ENCODE peak calls at places on chromosomes 4 and X, in five cellular contexts. P is dorsolateral prefrontal cortex, J is fibroblast of mammary gland, G is endothelial cell, U is lung. Q is an unnamed sample.

GRCh38 chrX:136850441-136851175 is 29.9 kb downstream of the RBMX start:
- DNase-seq in P (no peak), J (peak; percentile 33), G (no peak), U (no peak), Q (no peak)

GRCh38 chrX:19840899-19841648 is 46.3 kb downstream of the SH3KBP1 start:
- DNase-seq in P (no peak), J (no peak), G (no peak), U (no peak), Q (no peak)

GRCh38 chr4:185255868-185256267 is 46.5 kb downstream of the SNX25 start:
- DNase-seq in P (no peak), J (no peak), G (no peak), U (no peak), Q (no peak)

GRCh38 chr4:69591374-69591773 is 48.1 kb downstream of the UGT2A2 start:
- DNase-seq in P (no peak), J (no peak), G (no peak), U (no peak), Q (no peak)

GRCh38 chrX:141468940-141469339 is 115.6 kb downstream of the SPANXA1 start:
- DNase-seq in P (no peak), J (peak; percentile 53), G (no peak), U (no peak), Q (no peak)

GRCh38 chr4:103091601-103092223 is 7.9 kb downstream of the BDH2 start:
- DNase-seq in P (no peak), J (peak; percentile 73), G (peak; percentile 34), U (no peak), Q (no peak)

GRCh38 chrX:40845331-40845911 is 110.1 kb upstream of the MED14 start:
- DNase-seq in P (no peak), J (peak; percentile 91), G (no peak), U (no peak), Q (no peak)

GRCh38 chrX:21656587-21657317 is 1.4 kb downstream of the KLHL34 start:
- DNase-seq in P (no peak), J (no peak), G (no peak), U (no peak), Q (peak; percentile 88)

GRCh38 chr4:7805533-7806079 is 134.1 kb downstream of the AFAP1 start:
- DNase-seq in P (no peak), J (peak; percentile 77), G (no peak), U (peak; percentile 89), Q (no peak)

GRCh38 chr4:54332577-54332976 is 103.5 kb downstream of the PDGFRA start:
- DNase-seq in P (no peak), J (no peak), G (no peak), U (no peak), Q (no peak)

GRCh38 chr4:3344596-3344995 is 51.8 kb downstream of the RGS12 start:
- DNase-seq in P (no peak), J (no peak), G (no peak), U (no peak), Q (no peak)

GRCh38 chr4:974668-975067 is 1.3 kb upstream of the DGKQ start:
- DNase-seq in P (no peak), J (no peak), G (no peak), U (no peak), Q (no peak)

GRCh38 chr4:149029056-149029651 is 586.9 kb upstream of the NR3C2 start:
- DNase-seq in P (no peak), J (peak; percentile 0), G (no peak), U (no peak), Q (no peak)

DNA sequence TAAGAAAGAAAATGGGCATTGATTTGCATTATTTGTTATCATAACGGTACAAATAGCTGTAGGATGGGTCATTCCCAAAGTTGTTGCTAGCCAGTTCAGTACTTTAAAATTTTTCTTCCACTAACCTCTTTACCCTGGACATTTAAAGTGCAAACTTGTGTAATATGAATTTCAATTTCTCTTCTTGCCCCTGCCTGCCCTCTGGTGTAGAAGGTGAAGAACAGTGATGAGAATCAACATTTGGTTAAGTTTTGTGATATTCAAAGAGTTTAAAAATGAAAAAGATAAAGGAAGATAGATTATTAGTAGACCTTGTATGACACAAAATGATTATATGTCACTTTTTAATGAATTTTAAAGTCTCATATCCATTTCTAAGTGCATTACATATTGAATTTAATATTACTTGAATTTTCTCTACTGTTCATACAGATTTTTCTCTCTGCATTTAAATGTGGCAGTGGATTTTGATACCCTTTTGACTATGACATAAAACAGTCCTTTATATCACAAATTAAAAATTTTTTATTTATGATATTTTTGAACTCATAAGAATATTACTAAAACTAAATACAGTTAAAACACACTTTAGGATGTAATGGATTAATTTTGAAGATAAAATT is 337.7 kb downstream of the BMPR1B start:
- DNase-seq in P (no peak), J (peak; percentile 62), G (peak; percentile 15), U (no peak), Q (no peak)
- TF ChIP-seq CTCF in P (peak; percentile 34), J (peak; percentile 68), G (peak; percentile 23), U (no peak), Q (peak; percentile 96)

GRCh38 chrX:38988301-38988700 is 187.0 kb downstream of the MID1IP1 start:
- DNase-seq in P (no peak), J (no peak), G (no peak), U (no peak), Q (no peak)

GRCh38 chrX:38987135-38987780 is 186.0 kb downstream of the MID1IP1 start:
- DNase-seq in P (no peak), J (peak; percentile 12), G (no peak), U (no peak), Q (no peak)

GRCh38 chrX:38985945-38986344 is 184.7 kb downstream of the MID1IP1 start:
- DNase-seq in P (no peak), J (no peak), G (no peak), U (no peak), Q (no peak)

GRCh38 chrX:38985375-38985774 is 184.1 kb downstream of the MID1IP1 start:
- DNase-seq in P (no peak), J (peak; percentile 36), G (no peak), U (no peak), Q (no peak)

DNA sequence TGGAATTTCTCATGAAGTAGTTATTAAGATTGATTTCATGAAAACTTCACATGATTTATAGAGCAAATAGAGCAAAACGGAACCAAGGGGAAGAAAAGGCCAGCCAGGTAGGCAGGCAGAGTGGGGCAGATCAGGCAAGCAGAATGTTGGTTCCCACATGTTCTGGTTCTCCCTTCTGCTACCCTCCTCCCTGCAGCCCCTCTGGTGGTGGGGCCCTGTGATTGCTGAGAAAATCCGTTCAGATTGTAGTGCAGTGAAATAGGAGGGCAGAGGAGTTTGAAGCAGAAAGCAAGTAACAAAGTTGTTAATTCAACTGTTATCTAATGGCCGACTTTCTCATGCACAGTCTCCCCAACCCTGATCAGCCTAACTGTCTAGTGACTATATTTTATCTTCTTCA is 185.3 kb downstream of the MID1IP1 start:
- DNase-seq in P (no peak), J (no peak), G (peak; percentile 2), U (no peak), Q (no peak)
- TF ChIP-seq CTCF in P (no peak), J (no peak), G (no peak), U (no peak), Q (no peak)

DNA sequence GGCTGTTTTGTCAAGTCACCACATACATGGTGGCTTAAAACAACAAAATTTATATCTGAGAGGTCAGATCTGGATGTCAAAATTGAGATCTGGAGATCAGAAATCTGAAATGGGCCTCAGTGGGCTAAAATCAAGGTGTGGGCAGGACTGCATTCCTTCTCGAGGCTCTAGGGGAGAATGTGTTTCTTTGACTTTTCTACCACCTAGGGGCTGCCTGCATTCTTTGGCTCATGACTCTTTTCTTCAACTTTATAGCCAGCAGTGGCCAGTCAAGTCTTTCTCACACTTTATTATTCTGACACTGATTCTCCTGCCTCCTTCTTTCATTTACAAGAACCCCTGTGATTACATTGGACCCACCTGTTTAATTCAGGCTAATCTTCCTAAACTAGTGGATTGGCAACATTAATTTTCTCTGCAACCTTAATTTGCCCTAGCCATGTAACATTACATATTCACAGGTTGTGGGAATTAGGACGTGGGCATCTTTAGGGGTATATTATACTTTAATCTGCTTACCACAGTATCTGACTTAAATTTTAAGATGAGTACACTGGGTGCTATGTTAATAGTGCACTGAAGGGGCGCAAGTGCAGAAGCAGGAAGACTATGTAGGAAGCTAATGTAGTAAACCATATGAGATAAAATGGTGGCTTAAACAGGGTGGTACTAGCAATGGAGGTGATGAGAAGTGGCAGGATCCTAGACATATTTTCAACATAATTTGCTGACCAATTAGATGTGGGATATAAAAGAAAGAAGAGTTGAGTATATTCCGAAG is 188.0 kb downstream of the SLC4A4 start:
- DNase-seq in P (no peak), J (no peak), G (no peak), U (no peak), Q (no peak)
- TF ChIP-seq CTCF in P (no peak), J (no peak), G (no peak), U (no peak), Q (peak; percentile 45)

GRCh38 chrX:123732679-123733363 is at the start of gene THOC2:
- DNase-seq in P (peak; percentile 71), J (peak; percentile 82), G (peak; percentile 69), U (peak; percentile 85), Q (peak; percentile 93)
- TF ChIP-seq CTCF in P (no peak), J (peak; percentile 28), G (no peak), U (no peak), Q (peak; percentile 58)

GRCh38 chr4:83284161-83285021 is at the start of gene COQ2:
- DNase-seq in P (peak; percentile 94), J (peak; percentile 93), G (peak; percentile 97), U (peak; percentile 96), Q (peak; percentile 97)
- TF ChIP-seq CTCF in P (peak; percentile 44), J (no peak), G (peak; percentile 30), U (no peak), Q (peak; percentile 69)